ENCODE peak calls at places on chromosome 15, in nine cellular contexts. A is CD4-positive, alpha-beta T cell; V is IMR-90; Y is lung; Q is fibroblast of lung; G is stomach; Z is iPS DF 6.9; C is Peyer's patch; R is A549. K is an unnamed sample.

GRCh38 chr15:66422347-66422746 is 35.6 kb downstream of the MAP2K1 start:
- DNase-seq in A (no peak), V (no peak), Y (no peak), Q (no peak), G (no peak), Z (no peak), C (no peak), R (no peak), K (no peak)

GRCh38 chr15:23646165-23647000 is 1.3 kb downstream of the MAGEL2 start:
- DNase-seq in A (no peak), V (no peak), Y (no peak), Q (no peak), G (no peak), Z (no peak), C (no peak), R (no peak), K (no peak)

GRCh38 chr15:89211678-89212170 is 9.7 kb downstream of the RLBP1 start:
- DNase-seq in A (no peak), V (no peak), Y (no peak), Q (no peak), G (no peak), Z (no peak), C (no peak), R (no peak), K (no peak)

GRCh38 chr15:24848050-24848449 is 106.7 kb upstream of the SNRPN start:
- DNase-seq in A (no peak), V (peak; percentile 57), Y (no peak), Q (peak; percentile 78), G (no peak), Z (no peak), C (no peak), R (peak; percentile 62), K (peak; percentile 61)

GRCh38 chr15:100689500-100689899 is 87.1 kb downstream of the ASB7 start:
- DNase-seq in A (no peak), V (no peak), Y (no peak), Q (no peak), G (no peak), Z (no peak), C (no peak), R (no peak), K (no peak)

GRCh38 chr15:44312108-44312507 is 23.6 kb downstream of the GOLM2 start:
- DNase-seq in A (no peak), V (no peak), Y (no peak), Q (no peak), G (no peak), Z (no peak), C (no peak), R (no peak), K (no peak)

GRCh38 chr15:99435761-99436346 is 129.9 kb upstream of the MEF2A start:
- DNase-seq in A (no peak), V (no peak), Y (no peak), Q (no peak), G (peak; percentile 19), Z (no peak), C (no peak), R (no peak), K (no peak)

GRCh38 chr15:63037996-63038720 is 4.4 kb upstream of the TPM1 start:
- DNase-seq in A (no peak), V (no peak), Y (no peak), Q (no peak), G (no peak), Z (no peak), C (no peak), R (no peak), K (no peak)

GRCh38 chr15:74414081-74414580 is 19.6 kb downstream of the SEMA7A start:
- DNase-seq in A (no peak), V (no peak), Y (no peak), Q (no peak), G (no peak), Z (no peak), C (no peak), R (no peak), K (no peak)

GRCh38 chr15:74417230-74417629 is 16.5 kb downstream of the SEMA7A start:
- DNase-seq in A (no peak), V (peak; percentile 83), Y (no peak), Q (peak; percentile 53), G (no peak), Z (no peak), C (no peak), R (no peak), K (no peak)

GRCh38 chr15:74417670-74418069 is 16.1 kb downstream of the SEMA7A start:
- DNase-seq in A (no peak), V (no peak), Y (no peak), Q (no peak), G (no peak), Z (no peak), C (no peak), R (no peak), K (no peak)

GRCh38 chr15:74414603-74415338 is 19.0 kb downstream of the SEMA7A start:
- DNase-seq in A (no peak), V (no peak), Y (no peak), Q (no peak), G (no peak), Z (no peak), C (no peak), R (no peak), K (no peak)

DNA sequence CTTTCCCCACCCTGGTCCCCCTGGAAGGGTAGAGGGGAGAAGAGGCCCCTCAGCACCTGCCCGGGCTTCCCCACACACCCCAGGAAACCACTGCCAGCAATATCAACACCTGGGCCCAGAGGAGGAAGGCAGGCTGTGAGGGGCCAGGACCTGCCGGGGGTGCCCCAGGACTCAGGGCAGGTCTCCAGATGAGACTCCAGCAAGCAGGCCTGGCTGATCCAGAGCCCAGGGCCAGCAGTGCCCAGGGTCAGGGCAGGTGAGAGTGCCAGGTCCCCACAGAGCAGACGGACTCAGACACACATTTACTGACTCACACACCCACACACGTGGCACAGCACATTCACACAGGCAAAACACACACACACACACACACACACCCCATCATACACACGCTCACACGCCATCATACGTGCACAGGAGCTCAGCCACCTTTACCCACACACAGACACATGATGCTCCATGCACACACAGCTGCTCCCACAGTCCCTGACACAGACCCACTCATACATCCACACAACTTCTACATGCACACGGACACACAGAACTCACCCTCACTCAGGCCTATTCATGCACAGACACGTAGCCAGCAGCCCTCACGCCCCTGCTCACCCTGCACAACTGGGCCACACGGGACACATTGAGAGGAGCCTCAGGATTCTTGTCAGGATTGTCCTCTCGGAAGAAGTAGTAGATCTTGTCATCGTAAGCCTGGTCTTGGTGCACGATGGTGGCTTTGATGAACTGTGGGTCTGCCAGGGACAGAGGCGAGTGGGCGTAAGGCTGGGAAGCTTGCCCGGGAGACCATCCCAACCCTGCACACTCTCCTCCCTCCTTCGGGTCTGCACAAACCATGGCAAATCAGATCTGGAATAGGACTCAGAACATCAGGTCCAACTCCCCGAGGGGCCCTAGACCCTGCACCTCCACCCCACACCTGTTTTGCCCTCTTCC is 17.5 kb downstream of the SEMA7A start:
- DNase-seq in A (no peak), V (no peak), Y (no peak), Q (no peak), G (no peak), Z (no peak), C (no peak), R (no peak), K (no peak)
- H3K27ac ChIP-seq in A (no peak overlapping the region), V (no peak overlapping the region), Y (no peak overlapping the region), Q (no peak overlapping the region), G (no peak overlapping the region), Z (no peak overlapping the region), C (no peak overlapping the region), R (no peak overlapping the region), K (peak overlapping the region; percentile 43)

DNA sequence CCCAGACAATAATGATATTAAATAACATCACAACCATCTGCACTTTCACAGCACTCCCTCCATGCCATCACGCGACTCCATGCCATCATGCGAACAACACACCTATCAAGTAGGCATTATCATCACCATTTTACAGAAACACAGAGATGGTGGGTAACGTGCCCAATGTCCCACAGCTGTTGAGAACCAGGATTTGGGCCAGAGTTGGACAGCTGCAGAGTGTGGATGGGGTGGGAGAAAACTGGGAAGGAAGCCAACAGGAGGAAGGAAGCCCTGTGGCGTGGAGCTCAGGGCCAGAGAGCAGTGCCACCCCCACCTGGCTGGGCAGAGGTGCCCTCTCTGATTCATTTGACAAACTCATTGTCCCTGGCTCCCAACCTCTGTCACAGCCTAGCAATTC is 29.0 kb downstream of the RBPMS2 start:
- DNase-seq in A (no peak), V (no peak), Y (no peak), Q (no peak), G (no peak), Z (no peak), C (no peak), R (no peak), K (no peak)
- H3K27ac ChIP-seq in A (no peak overlapping the region), V (no peak overlapping the region), Y (no peak overlapping the region), Q (no peak overlapping the region), G (no peak overlapping the region), Z (no peak overlapping the region), C (no peak overlapping the region), R (no peak overlapping the region), K (no peak overlapping the region)

GRCh38 chr15:41559489-41560177 is 621 bp downstream of the TYRO3 start:
- DNase-seq in A (no peak), V (no peak), Y (no peak), Q (no peak), G (no peak), Z (no peak), C (no peak), R (no peak), K (peak; percentile 57)

GRCh38 chr15:41557673-41558399 is 1.2 kb upstream of the TYRO3 start:
- DNase-seq in A (peak; percentile 69), V (peak; percentile 67), Y (peak; percentile 55), Q (peak; percentile 78), G (peak; percentile 69), Z (no peak), C (peak; percentile 55), R (peak; percentile 57), K (peak; percentile 79)

GRCh38 chr15:41558400-41559238 is at the start of gene TYRO3:
- DNase-seq in A (peak; percentile 48), V (no peak), Y (no peak), Q (peak; percentile 21), G (peak; percentile 65), Z (no peak), C (peak; percentile 52), R (no peak), K (peak; percentile 56)

GRCh38 chr15:41561104-41561776 is 2.2 kb downstream of the TYRO3 start:
- DNase-seq in A (no peak), V (no peak), Y (no peak), Q (no peak), G (no peak), Z (no peak), C (no peak), R (no peak), K (no peak)

DNA sequence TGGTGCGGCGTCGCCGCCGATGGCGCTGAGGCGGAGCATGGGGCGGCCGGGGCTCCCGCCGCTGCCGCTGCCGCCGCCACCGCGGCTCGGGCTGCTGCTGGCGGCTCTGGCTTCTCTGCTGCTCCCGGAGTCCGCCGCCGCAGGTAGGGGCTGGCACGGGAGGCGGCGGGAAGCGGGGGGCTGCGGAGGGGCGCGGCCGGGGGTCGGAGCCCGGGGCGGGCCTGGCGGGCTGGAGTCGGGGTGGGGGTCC is 152 bp downstream of the TYRO3 start:
- DNase-seq in A (no peak), V (no peak), Y (no peak), Q (no peak), G (no peak), Z (no peak), C (no peak), R (no peak), K (no peak)
- H3K27ac ChIP-seq in A (no peak overlapping the region), V (peak overlapping the region; percentile 10), Y (no peak overlapping the region), Q (no peak overlapping the region), G (peak overlapping the region; percentile 80), Z (no peak overlapping the region), C (no peak overlapping the region), R (peak overlapping the region; percentile 81), K (peak overlapping the region; percentile 97)

GRCh38 chr15:64501396-64501716 is 41.0 kb downstream of the ZNF609 start:
- DNase-seq in A (no peak), V (no peak), Y (no peak), Q (no peak), G (no peak), Z (no peak), C (no peak), R (no peak), K (no peak)

GRCh38 chr15:64502537-64502936 is 42.2 kb downstream of the ZNF609 start:
- DNase-seq in A (no peak), V (peak; percentile 28), Y (no peak), Q (no peak), G (no peak), Z (no peak), C (no peak), R (no peak), K (no peak)

GRCh38 chr15:64503640-64504039 is 43.3 kb downstream of the ZNF609 start:
- DNase-seq in A (no peak), V (no peak), Y (no peak), Q (no peak), G (no peak), Z (no peak), C (no peak), R (no peak), K (no peak)

GRCh38 chr15:64500695-64501395 is 40.5 kb downstream of the ZNF609 start:
- DNase-seq in A (no peak), V (no peak), Y (no peak), Q (no peak), G (no peak), Z (no peak), C (no peak), R (no peak), K (no peak)

DNA sequence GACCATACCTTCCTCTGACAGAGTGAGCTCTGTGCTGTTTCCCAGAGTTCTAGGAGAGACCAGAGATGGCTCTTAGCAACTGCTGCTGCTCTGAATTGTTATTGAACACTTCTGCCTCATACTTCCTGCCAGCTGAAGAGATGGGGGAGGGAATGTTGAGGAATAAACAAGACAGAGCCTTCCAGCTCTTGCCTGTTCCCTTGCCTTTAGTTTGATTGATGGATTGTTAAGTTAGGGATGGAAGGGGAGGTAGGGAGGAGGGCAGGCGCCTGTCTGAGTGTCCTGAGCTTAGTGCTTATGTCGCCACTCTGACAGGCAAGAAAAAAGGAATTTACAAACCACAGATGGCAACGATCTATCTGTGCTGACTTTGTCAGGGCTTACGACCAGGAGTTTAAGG is 42.8 kb downstream of the ZNF609 start:
- DNase-seq in A (no peak), V (peak; percentile 74), Y (no peak), Q (peak; percentile 63), G (no peak), Z (no peak), C (no peak), R (no peak), K (no peak)
- H3K27ac ChIP-seq in A (peak overlapping the region; percentile 60), V (peak overlapping the region; percentile 36), Y (peak overlapping the region; percentile 61), Q (peak overlapping the region; percentile 70), G (peak overlapping the region; percentile 54), Z (no peak overlapping the region), C (peak overlapping the region; percentile 13), R (no peak overlapping the region), K (peak overlapping the region; percentile 77)

K was measured in substantia nigra.